ENCODE peak calls at places on chromosomes 11 and 22, in nine cellular contexts. V is iPS-NIHi11, O is upper lobe of right lung, F is hepatic stellate cell, B is DMS79, K is NCI-H774, T is hepatocyte, Z is Kasumi-1, H is heart right ventricle. Q is an unnamed sample.
A peak's percentile ranks its signal among the peaks of the same experiment; 100 is the strongest.

GRCh38 chr11:124841765-124842700 is 23.2 kb upstream of the ROBO3 start:
- DNase-seq in B (peak; percentile 89), F (no peak), Z (no peak), K (no peak), O (no peak), T (no peak), H (no peak), V (no peak), Q (peak; percentile 29)

GRCh38 chr11:47928426-47928825 is 51.9 kb upstream of the PTPRJ start:
- DNase-seq in B (no peak), O (no peak), H (no peak), F (no peak), Z (peak; percentile 42), V (no peak), K (no peak), T (no peak), Q (no peak)

GRCh38 chr11:95544095-95544795 is 245.3 kb downstream of the FAM76B start:
- DNase-seq in F (peak; percentile 5), O (no peak), Z (no peak), B (no peak), T (no peak), H (no peak), V (no peak), K (no peak), Q (peak; percentile 60)

GRCh38 chr22:45334528-45334927 is 24.8 kb downstream of the FAM118A start:
- DNase-seq in O (no peak), F (no peak), T (no peak), H (no peak), Z (no peak), V (no peak), K (no peak), B (no peak), Q (no peak)

GRCh38 chr22:42368379-42369249 is 63.6 kb downstream of the NFAM1 start:
- DNase-seq in V (peak; percentile 60), H (no peak), Z (no peak), K (no peak), O (no peak), B (no peak), T (peak; percentile 38), F (no peak), Q (no peak)

GRCh38 chr11:116513278-116513823 is 259.4 kb downstream of the BUD13 start:
- DNase-seq in O (no peak), T (no peak), F (no peak), H (no peak), B (no peak), K (no peak), Z (no peak), V (no peak), Q (no peak)

GRCh38 chr11:20355221-20356219 is 8.0 kb upstream of the HTATIP2 start:
- DNase-seq in H (no peak), V (peak; percentile 44), Z (peak; percentile 61), B (no peak), F (peak; percentile 37), O (no peak), T (peak; percentile 72), K (no peak), Q (peak; percentile 62)

GRCh38 chr22:31128156-31128555 is 5.4 kb downstream of the INPP5J start:
- DNase-seq in B (no peak), O (no peak), K (no peak), T (no peak), V (no peak), Z (no peak), H (no peak), F (no peak), Q (no peak)

GRCh38 chr11:116826751-116827431 is 2.8 kb upstream of the APOC3 start:
- DNase-seq in H (no peak), T (peak; percentile 58), B (no peak), O (no peak), V (no peak), Z (no peak), K (no peak), F (no peak), Q (no peak)

GRCh38 chr11:27276141-27276540 is 86.9 kb downstream of the CCDC34 start:
- DNase-seq in T (no peak), F (no peak), B (no peak), V (no peak), Z (no peak), K (no peak), H (no peak), O (no peak), Q (no peak)

GRCh38 chr22:32880061-32880460 is 78.6 kb downstream of the TIMP3 start:
- DNase-seq in K (no peak), Z (no peak), T (peak; percentile 22), V (no peak), H (no peak), O (no peak), F (no peak), B (no peak), Q (peak; percentile 76)